ENCODE peak calls at places on chromosomes 6 and 20, in four cellular contexts. X, J, I and A are unnamed samples.

GRCh38 chr6:138410972-138411667 is 7.1 kb downstream of the HEBP2 start:
- DNase-seq in X (no peak), I (no peak), J (no peak), A (no peak)

GRCh38 chr6:3278691-3279090 is 19.9 kb downstream of the PSMG4 start:
- DNase-seq in X (no peak), I (no peak), J (no peak), A (no peak)

GRCh38 chr6:123030292-123030691 is 34.3 kb downstream of the CLVS2 start:
- DNase-seq in X (no peak), I (no peak), J (no peak), A (no peak)

GRCh38 chr6:21902766-21903165 is 309.2 kb downstream of the SOX4 start:
- DNase-seq in X (no peak), J (no peak), I (no peak), A (no peak)

GRCh38 chr6:148943451-148943850 is 196.6 kb downstream of the UST start:
- DNase-seq in J (no peak), X (no peak), I (no peak), A (no peak)

GRCh38 chr6:163893609-163894189 is 479.2 kb downstream of the QKI start:
- DNase-seq in I (no peak), X (no peak), J (no peak), A (no peak)

GRCh38 chr6:50973464-50973863 is 154.8 kb downstream of the TFAP2B start:
- DNase-seq in I (no peak), X (peak; percentile 55), J (no peak), A (no peak)

GRCh38 chr6:106746660-106747059 is 117.3 kb downstream of the QRSL1 start:
- DNase-seq in X (no peak), J (peak; percentile 40), I (no peak), A (no peak)

GRCh38 chr20:11881453-11881852 is 36.2 kb upstream of the BTBD3 start:
- DNase-seq in I (no peak), J (no peak), X (no peak), A (no peak)

GRCh38 chr6:161963634-161964244 is 689.9 kb upstream of the AGPAT4 start:
- DNase-seq in J (no peak), I (no peak), X (no peak), A (no peak)

GRCh38 chr6:128491643-128492206 is 28.7 kb downstream of the PTPRK start:
- DNase-seq in J (no peak), X (no peak), I (no peak), A (no peak)

GRCh38 chr20:47204008-47204745 is 152.3 kb downstream of the ZMYND8 start:
- DNase-seq in J (no peak), X (no peak), I (no peak), A (no peak)

GRCh38 chr6:1381397-1382330 is 7.7 kb upstream of the FOXF2 start:
- DNase-seq in I (no peak), J (no peak), X (peak; percentile 58), A (peak; percentile 76)

GRCh38 chr6:132751828-132752227 is 5.9 kb downstream of the VNN2 start:
- DNase-seq in J (no peak), I (no peak), X (no peak), A (no peak)

GRCh38 chr20:6632187-6632586 is 135.3 kb upstream of the BMP2 start:
- DNase-seq in X (peak; percentile 1), I (no peak), J (peak; percentile 25), A (no peak)

GRCh38 chr6:36249010-36249409 is 20.9 kb upstream of the PNPLA1 start:
- DNase-seq in J (peak; percentile 34), X (no peak), I (no peak), A (no peak)

GRCh38 chr20:39112196-39112743 is 150.1 kb downstream of the DHX35 start:
- DNase-seq in I (no peak), X (peak; percentile 63), J (peak; percentile 65), A (peak; percentile 82)

GRCh38 chr6:29491574-29491973 is 3.8 kb upstream of the MAS1L start:
- DNase-seq in X (peak; percentile 27), I (no peak), J (no peak), A (no peak)

GRCh38 chr6:150922137-150922536 is 56.6 kb downstream of the MTHFD1L start:
- DNase-seq in I (no peak), J (no peak), X (no peak), A (no peak)

GRCh38 chr20:16178671-16179070 is 394.6 kb downstream of the KIF16B start:
- DNase-seq in J (no peak), I (no peak), X (no peak), A (no peak)

DNA sequence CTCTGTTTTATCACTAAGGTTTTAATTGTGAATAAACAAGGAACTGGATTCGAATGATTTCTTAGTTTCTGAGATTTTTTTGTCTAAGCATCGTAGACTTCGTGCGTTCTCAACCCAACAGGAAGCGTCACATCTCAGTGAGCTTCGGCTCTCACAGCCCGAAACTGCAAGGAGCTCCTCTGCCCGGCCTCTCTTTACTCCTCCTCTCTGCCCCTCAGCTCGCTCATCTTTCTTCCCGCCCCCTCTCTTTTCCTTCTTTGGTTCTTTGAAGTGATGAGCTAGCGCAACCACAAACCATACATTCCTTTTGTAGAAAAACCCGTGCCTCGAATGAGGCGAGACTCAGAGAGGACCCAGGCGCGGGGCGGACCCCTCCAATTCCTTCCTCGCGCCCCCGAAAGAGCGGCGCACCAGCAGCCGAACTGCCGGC is 480 bp upstream of the NT5E start:
- DNase-seq in J (no peak), I (peak; percentile 73), X (no peak), A (no peak)
- TF ChIP-seq SP1 in J (no peak), I (no peak), X (no peak), A (no peak)

GRCh38 chr6:6788394-6789020 is 200.0 kb downstream of the LY86 start:
- DNase-seq in X (peak; percentile 57), J (no peak), I (no peak), A (peak; percentile 52)
- TF ChIP-seq BHLHE40 in X (no peak), J (no peak), I (no peak), A (no peak)

GRCh38 chr6:135115411-135116293 is 61.0 kb upstream of the HBS1L start:
- DNase-seq in J (no peak), X (no peak), I (no peak), A (no peak)

GRCh38 chr6:135117413-135117968 is 62.9 kb upstream of the HBS1L start:
- DNase-seq in J (no peak), X (no peak), I (no peak), A (no peak)

GRCh38 chr6:135116566-135116965 is 61.9 kb upstream of the HBS1L start:
- DNase-seq in I (no peak), X (no peak), J (no peak), A (no peak)

GRCh38 chr6:135113855-135114254 is 59.2 kb upstream of the HBS1L start:
- DNase-seq in I (no peak), J (no peak), X (no peak), A (no peak)

DNA sequence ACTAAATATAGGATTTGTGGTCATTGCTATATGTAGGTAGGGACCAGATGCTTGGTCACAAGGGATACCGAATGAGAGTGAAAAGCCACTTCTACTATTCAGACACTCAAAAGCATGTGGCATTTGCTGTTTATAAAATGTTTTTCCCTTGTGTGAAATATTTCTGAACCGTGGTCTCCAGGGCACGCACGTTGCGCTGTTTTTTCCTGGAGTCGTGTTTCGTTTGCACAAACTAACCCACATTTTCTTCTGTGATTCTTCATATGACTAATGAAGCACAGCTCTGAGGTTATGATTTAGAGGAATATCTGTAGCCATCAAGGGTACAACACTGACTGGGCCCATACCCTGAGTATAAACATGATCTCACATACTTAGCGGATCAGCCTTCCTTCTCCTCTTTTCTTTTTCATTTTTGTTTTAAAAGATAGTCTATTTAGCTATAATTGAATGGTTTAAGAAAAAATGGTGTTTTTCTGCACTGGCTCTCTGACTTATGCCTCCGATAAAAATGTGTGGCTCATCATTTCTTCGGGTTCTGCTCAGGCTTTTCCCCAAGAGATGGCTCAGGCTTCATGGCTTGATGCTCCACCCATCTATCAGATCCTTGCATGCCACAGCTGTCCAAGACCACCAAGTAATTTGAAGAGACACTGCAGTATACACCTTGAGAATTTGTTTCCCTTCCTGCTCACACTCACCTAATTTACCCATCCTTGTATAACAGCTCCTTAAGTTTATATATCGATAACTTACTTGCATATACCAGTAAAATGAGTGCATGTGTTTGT is 59.9 kb upstream of the HBS1L start:
- DNase-seq in I (peak; percentile 67), J (no peak), X (no peak), A (no peak)
- TF ChIP-seq SP1 in I (peak; percentile 50), J (no peak), X (no peak), A (no peak)

GRCh38 chr20:3732327-3733118 is at the start of gene HSPA12B:
- DNase-seq in X (no peak), I (no peak), J (no peak), A (no peak)
- TF ChIP-seq BHLHE40 in X (no peak), I (no peak), J (no peak), A (no peak)

GRCh38 chr6:159307246-159307790 is 138.1 kb downstream of the FNDC1 start:
- DNase-seq in J (no peak), X (no peak), I (no peak), A (no peak)
- TF ChIP-seq SP1 in J (no peak), X (no peak), I (no peak), A (no peak)

GRCh38 chr6:111600154-111600553 is 5.5 kb downstream of the TRAF3IP2 start:
- DNase-seq in J (no peak), I (no peak), X (no peak), A (no peak)

GRCh38 chr6:111603648-111604047 is 2.0 kb downstream of the TRAF3IP2 start:
- DNase-seq in J (no peak), I (no peak), X (peak; percentile 22), A (no peak)

GRCh38 chr6:111600588-111601440 is 4.9 kb downstream of the TRAF3IP2 start:
- DNase-seq in X (no peak), I (no peak), J (no peak), A (no peak)

GRCh38 chr6:111602481-111603404 is 2.9 kb downstream of the TRAF3IP2 start:
- DNase-seq in J (no peak), X (no peak), I (no peak), A (peak; percentile 45)

DNA sequence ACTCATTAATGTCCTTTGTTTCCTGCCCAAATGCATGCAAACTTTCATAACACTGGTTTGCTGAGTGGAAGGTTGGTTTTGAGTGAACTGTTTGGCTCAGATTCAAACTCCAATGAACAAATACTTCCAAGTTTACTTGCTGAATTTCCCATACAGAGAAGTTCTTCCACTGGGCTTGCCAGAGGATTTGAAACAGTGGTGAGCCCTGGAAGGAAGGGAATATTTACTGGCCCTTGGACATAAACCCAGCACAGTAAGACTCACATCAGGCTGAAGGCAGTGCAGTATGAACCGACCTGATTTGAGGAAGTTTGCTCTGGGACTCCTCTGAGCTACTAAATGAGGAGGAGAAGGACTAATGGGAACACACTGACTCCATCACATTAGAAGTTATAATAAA is 3.8 kb downstream of the TRAF3IP2 start:
- DNase-seq in I (no peak), X (no peak), J (no peak), A (no peak)
- TF ChIP-seq BHLHE40 in I (no peak), X (no peak), J (no peak), A (no peak)